ENCODE peak calls at places on chromosomes 6 and 20, in nine cellular contexts. One of them, this sample, is unnamed.

GRCh38 chr20:16544949-16545348 is 28.3 kb downstream of the KIF16B start:
- DNase-seq in AG04450: no peak
- DNase-seq in cardiac muscle cell: no peak
- DNase-seq in left ventricle myocardium inferior: no peak
- DNase-seq in PC-9: no peak
- DNase-seq in left lung: no peak
- DNase-seq in heart right ventricle: no peak
- DNase-seq in DND-41: no peak
- DNase-seq in spleen: no peak
- DNase-seq in this sample: no peak

GRCh38 chr20:14518648-14519047 is 181.2 kb upstream of the FLRT3 start:
- DNase-seq in AG04450: no peak
- DNase-seq in cardiac muscle cell: no peak
- DNase-seq in left ventricle myocardium inferior: no peak
- DNase-seq in PC-9: no peak
- DNase-seq in left lung: no peak
- DNase-seq in heart right ventricle: no peak
- DNase-seq in DND-41: no peak
- DNase-seq in spleen: no peak
- DNase-seq in this sample: no peak

GRCh38 chr20:57844626-57845596 is 135.1 kb upstream of the PMEPA1 start:
- DNase-seq in AG04450: no peak
- DNase-seq in cardiac muscle cell: no peak
- DNase-seq in left ventricle myocardium inferior: no peak
- DNase-seq in PC-9: no peak
- DNase-seq in left lung: no peak
- DNase-seq in heart right ventricle: no peak
- DNase-seq in DND-41: no peak
- DNase-seq in spleen: no peak
- DNase-seq in this sample: no peak

GRCh38 chr6:113971786-113972185 is 838 bp upstream of the HDAC2 start:
- DNase-seq in AG04450: no peak
- DNase-seq in cardiac muscle cell: peak
- DNase-seq in left ventricle myocardium inferior: no peak
- DNase-seq in PC-9: no peak
- DNase-seq in left lung: no peak
- DNase-seq in heart right ventricle: no peak
- DNase-seq in DND-41: peak
- DNase-seq in spleen: no peak
- DNase-seq in this sample: no peak

GRCh38 chr20:58065508-58066361 is 162.7 kb downstream of the ANKRD60 start:
- DNase-seq in AG04450: no peak
- DNase-seq in cardiac muscle cell: no peak
- DNase-seq in left ventricle myocardium inferior: no peak
- DNase-seq in PC-9: peak
- DNase-seq in left lung: no peak
- DNase-seq in heart right ventricle: no peak
- DNase-seq in DND-41: no peak
- DNase-seq in spleen: no peak
- DNase-seq in this sample: no peak

GRCh38 chr6:37020426-37021211 is 15.2 kb downstream of the FGD2 start:
- DNase-seq in AG04450: no peak
- DNase-seq in cardiac muscle cell: no peak
- DNase-seq in left ventricle myocardium inferior: no peak
- DNase-seq in PC-9: peak
- DNase-seq in left lung: no peak
- DNase-seq in heart right ventricle: no peak
- DNase-seq in DND-41: no peak
- DNase-seq in spleen: no peak
- DNase-seq in this sample: no peak

GRCh38 chr6:43729537-43729936 is 40.5 kb upstream of the VEGFA start:
- DNase-seq in AG04450: no peak
- DNase-seq in cardiac muscle cell: no peak
- DNase-seq in left ventricle myocardium inferior: no peak
- DNase-seq in PC-9: no peak
- DNase-seq in left lung: no peak
- DNase-seq in heart right ventricle: peak
- DNase-seq in DND-41: no peak
- DNase-seq in spleen: no peak
- DNase-seq in this sample: no peak

GRCh38 chr6:34340906-34341480 is 51.5 kb downstream of the NUDT3 start:
- DNase-seq in AG04450: no peak
- DNase-seq in cardiac muscle cell: no peak
- DNase-seq in left ventricle myocardium inferior: no peak
- DNase-seq in PC-9: no peak
- DNase-seq in left lung: no peak
- DNase-seq in heart right ventricle: no peak
- DNase-seq in DND-41: no peak
- DNase-seq in spleen: no peak
- DNase-seq in this sample: no peak

GRCh38 chr6:16436550-16436949 is 198.2 kb downstream of the GMPR start:
- DNase-seq in AG04450: no peak
- DNase-seq in cardiac muscle cell: no peak
- DNase-seq in left ventricle myocardium inferior: no peak
- DNase-seq in PC-9: no peak
- DNase-seq in left lung: no peak
- DNase-seq in heart right ventricle: no peak
- DNase-seq in DND-41: peak
- DNase-seq in spleen: no peak
- DNase-seq in this sample: no peak

GRCh38 chr6:27550692-27551091 is 77.8 kb upstream of the ZNF184 start:
- DNase-seq in AG04450: no peak
- DNase-seq in cardiac muscle cell: no peak
- DNase-seq in left ventricle myocardium inferior: no peak
- DNase-seq in PC-9: no peak
- DNase-seq in left lung: no peak
- DNase-seq in heart right ventricle: no peak
- DNase-seq in DND-41: no peak
- DNase-seq in spleen: no peak
- DNase-seq in this sample: no peak

GRCh38 chr20:2759603-2760360 is 40.6 kb downstream of the CPXM1 start:
- DNase-seq in AG04450: no peak
- DNase-seq in cardiac muscle cell: no peak
- DNase-seq in left ventricle myocardium inferior: no peak
- DNase-seq in PC-9: no peak
- DNase-seq in left lung: no peak
- DNase-seq in heart right ventricle: no peak
- DNase-seq in DND-41: no peak
- DNase-seq in spleen: peak
- DNase-seq in this sample: no peak

GRCh38 chr6:131729550-131729949 is 18.7 kb upstream of the CTAGE9 start:
- DNase-seq in AG04450: no peak
- DNase-seq in cardiac muscle cell: no peak
- DNase-seq in left ventricle myocardium inferior: no peak
- DNase-seq in PC-9: no peak
- DNase-seq in left lung: no peak
- DNase-seq in heart right ventricle: no peak
- DNase-seq in DND-41: no peak
- DNase-seq in spleen: no peak
- DNase-seq in this sample: no peak

GRCh38 chr6:131736010-131736409 is 25.2 kb upstream of the CTAGE9 start:
- DNase-seq in AG04450: no peak
- DNase-seq in cardiac muscle cell: no peak
- DNase-seq in left ventricle myocardium inferior: no peak
- DNase-seq in PC-9: no peak
- DNase-seq in left lung: no peak
- DNase-seq in heart right ventricle: no peak
- DNase-seq in DND-41: no peak
- DNase-seq in spleen: no peak
- DNase-seq in this sample: no peak

GRCh38 chr6:131730264-131730663 is 19.4 kb upstream of the CTAGE9 start:
- DNase-seq in AG04450: no peak
- DNase-seq in cardiac muscle cell: no peak
- DNase-seq in left ventricle myocardium inferior: no peak
- DNase-seq in PC-9: no peak
- DNase-seq in left lung: no peak
- DNase-seq in heart right ventricle: no peak
- DNase-seq in DND-41: no peak
- DNase-seq in spleen: no peak
- DNase-seq in this sample: no peak

GRCh38 chr6:131731224-131731623 is 20.4 kb upstream of the CTAGE9 start:
- DNase-seq in AG04450: no peak
- DNase-seq in cardiac muscle cell: no peak
- DNase-seq in left ventricle myocardium inferior: no peak
- DNase-seq in PC-9: no peak
- DNase-seq in left lung: no peak
- DNase-seq in heart right ventricle: no peak
- DNase-seq in DND-41: no peak
- DNase-seq in spleen: no peak
- DNase-seq in this sample: no peak

GRCh38 chr6:131733376-131734016 is 22.7 kb upstream of the CTAGE9 start:
- DNase-seq in AG04450: no peak
- DNase-seq in cardiac muscle cell: no peak
- DNase-seq in left ventricle myocardium inferior: no peak
- DNase-seq in PC-9: no peak
- DNase-seq in left lung: no peak
- DNase-seq in heart right ventricle: peak
- DNase-seq in DND-41: no peak
- DNase-seq in spleen: no peak
- DNase-seq in this sample: no peak
- H3K4me3 ChIP-seq in AG04450: no peak
- H3K4me3 ChIP-seq in cardiac muscle cell: no peak
- H3K4me3 ChIP-seq in left ventricle myocardium inferior: no peak
- H3K4me3 ChIP-seq in PC-9: no peak
- H3K4me3 ChIP-seq in left lung: no peak
- H3K4me3 ChIP-seq in heart right ventricle: no peak
- H3K4me3 ChIP-seq in DND-41: no peak
- H3K4me3 ChIP-seq in spleen: no peak
- H3K4me3 ChIP-seq in this sample: no peak

GRCh38 chr20:50569864-50570836 is 60.0 kb downstream of the PTPN1 start:
- DNase-seq in AG04450: no peak
- DNase-seq in cardiac muscle cell: no peak
- DNase-seq in left ventricle myocardium inferior: no peak
- DNase-seq in PC-9: no peak
- DNase-seq in left lung: no peak
- DNase-seq in heart right ventricle: no peak
- DNase-seq in DND-41: peak
- DNase-seq in spleen: no peak
- DNase-seq in this sample: no peak
- TF ChIP-seq CTCF in AG04450: peak
- TF ChIP-seq CTCF in cardiac muscle cell: peak
- TF ChIP-seq CTCF in left ventricle myocardium inferior: peak
- TF ChIP-seq CTCF in PC-9: peak
- TF ChIP-seq CTCF in left lung: peak
- TF ChIP-seq CTCF in heart right ventricle: peak
- TF ChIP-seq CTCF in DND-41: peak
- TF ChIP-seq CTCF in spleen: no peak
- TF ChIP-seq CTCF in this sample: peak

GRCh38 chr6:108113557-108114519 is 39.3 kb upstream of the OSTM1 start:
- DNase-seq in AG04450: peak
- DNase-seq in cardiac muscle cell: peak
- DNase-seq in left ventricle myocardium inferior: peak
- DNase-seq in PC-9: peak
- DNase-seq in left lung: no peak
- DNase-seq in heart right ventricle: peak
- DNase-seq in DND-41: peak
- DNase-seq in spleen: no peak
- DNase-seq in this sample: no peak

GRCh38 chr6:108115598-108116058 is 41.1 kb upstream of the OSTM1 start:
- DNase-seq in AG04450: no peak
- DNase-seq in cardiac muscle cell: peak
- DNase-seq in left ventricle myocardium inferior: peak
- DNase-seq in PC-9: peak
- DNase-seq in left lung: peak
- DNase-seq in heart right ventricle: no peak
- DNase-seq in DND-41: no peak
- DNase-seq in spleen: peak
- DNase-seq in this sample: no peak

GRCh38 chr6:108116424-108116780 is 41.9 kb upstream of the OSTM1 start:
- DNase-seq in AG04450: no peak
- DNase-seq in cardiac muscle cell: no peak
- DNase-seq in left ventricle myocardium inferior: no peak
- DNase-seq in PC-9: no peak
- DNase-seq in left lung: no peak
- DNase-seq in heart right ventricle: no peak
- DNase-seq in DND-41: no peak
- DNase-seq in spleen: no peak
- DNase-seq in this sample: no peak

GRCh38 chr6:108116781-108117426 is 42.4 kb upstream of the OSTM1 start:
- DNase-seq in AG04450: no peak
- DNase-seq in cardiac muscle cell: no peak
- DNase-seq in left ventricle myocardium inferior: no peak
- DNase-seq in PC-9: no peak
- DNase-seq in left lung: peak
- DNase-seq in heart right ventricle: no peak
- DNase-seq in DND-41: no peak
- DNase-seq in spleen: no peak
- DNase-seq in this sample: no peak

DNA sequence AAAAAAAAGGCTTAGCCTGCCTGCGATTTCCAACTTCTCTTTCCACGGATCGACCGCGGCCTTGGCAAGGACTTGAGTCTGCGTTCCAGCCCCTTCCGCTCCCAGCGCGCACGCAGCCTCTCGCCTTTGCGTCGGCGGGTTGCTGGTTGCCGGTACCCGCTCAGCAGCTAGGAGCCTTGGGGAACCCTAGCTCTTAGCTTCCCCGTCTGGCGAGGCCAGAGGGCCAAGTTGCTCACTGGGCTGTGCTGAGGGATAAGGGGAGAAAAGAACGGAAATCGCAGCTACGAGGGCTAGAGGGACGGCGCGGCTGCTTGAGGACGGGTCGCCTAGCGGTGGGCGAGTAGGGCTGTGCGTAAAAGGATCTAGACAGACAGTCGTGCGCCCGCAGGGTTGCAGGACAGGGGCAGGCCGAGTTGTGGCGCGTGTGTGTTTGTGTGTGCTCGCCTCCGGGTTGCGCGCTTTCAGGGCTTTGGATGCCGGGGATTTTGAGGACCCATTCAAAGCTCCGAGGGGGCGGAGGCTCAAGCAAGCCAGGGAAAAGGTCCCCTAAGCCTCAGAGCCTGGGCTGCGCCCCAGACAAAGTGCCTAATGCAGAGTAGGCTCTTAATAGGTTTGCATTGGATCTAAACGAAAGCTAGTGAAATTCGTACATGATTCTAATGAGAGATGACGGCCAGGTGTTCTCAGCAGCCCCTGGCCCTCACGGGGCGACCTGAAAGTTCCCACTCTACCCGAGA is 40.5 kb upstream of the OSTM1 start:
- DNase-seq in AG04450: peak
- DNase-seq in cardiac muscle cell: peak
- DNase-seq in left ventricle myocardium inferior: peak
- DNase-seq in PC-9: no peak
- DNase-seq in left lung: peak
- DNase-seq in heart right ventricle: peak
- DNase-seq in DND-41: peak
- DNase-seq in spleen: peak
- DNase-seq in this sample: peak
- H3K4me3 ChIP-seq in AG04450: peak
- H3K4me3 ChIP-seq in cardiac muscle cell: no peak
- H3K4me3 ChIP-seq in left ventricle myocardium inferior: peak
- H3K4me3 ChIP-seq in PC-9: no peak
- H3K4me3 ChIP-seq in left lung: peak
- H3K4me3 ChIP-seq in heart right ventricle: peak
- H3K4me3 ChIP-seq in DND-41: no peak
- H3K4me3 ChIP-seq in spleen: peak
- H3K4me3 ChIP-seq in this sample: peak

DNA sequence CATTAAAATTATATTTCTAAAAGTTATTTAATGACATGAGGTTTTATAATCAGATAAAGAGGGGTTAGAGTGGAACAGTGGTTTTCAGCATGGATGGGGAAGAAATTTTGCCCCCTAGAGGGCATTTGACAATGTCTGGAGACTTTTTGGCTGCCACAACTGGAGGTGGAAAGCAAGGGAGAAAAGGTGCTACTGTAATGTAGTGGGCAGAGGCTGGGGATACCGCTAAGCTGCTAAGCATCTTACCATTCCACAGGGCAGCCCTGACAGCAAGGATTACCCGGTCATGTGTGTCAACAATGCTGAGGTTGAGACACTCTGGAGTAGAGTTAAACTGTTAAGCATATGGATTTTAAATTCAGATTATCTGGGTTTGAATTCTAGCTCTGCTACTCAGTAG is 52.9 kb upstream of the FABP7 start:
- DNase-seq in AG04450: no peak
- DNase-seq in cardiac muscle cell: peak
- DNase-seq in left ventricle myocardium inferior: no peak
- DNase-seq in PC-9: peak
- DNase-seq in left lung: no peak
- DNase-seq in heart right ventricle: no peak
- DNase-seq in DND-41: no peak
- DNase-seq in spleen: no peak
- DNase-seq in this sample: peak
- TF ChIP-seq CTCF in AG04450: peak
- TF ChIP-seq CTCF in cardiac muscle cell: peak
- TF ChIP-seq CTCF in left ventricle myocardium inferior: peak
- TF ChIP-seq CTCF in PC-9: peak
- TF ChIP-seq CTCF in left lung: no peak
- TF ChIP-seq CTCF in heart right ventricle: peak
- TF ChIP-seq CTCF in DND-41: peak
- TF ChIP-seq CTCF in spleen: no peak
- TF ChIP-seq CTCF in this sample: peak